ENCODE peak calls at places on chromosomes 13 and 19, in ten cellular contexts. R, D, H, O, P, F, L, W, A and Q are unnamed samples.

GRCh38 chr19:47663911-47664771 is 49.1 kb upstream of the EHD2 start:
- DNase-seq in R (peak; percentile 54), D (peak; percentile 100), H (peak; percentile 99), O (peak; percentile 100), P (peak; percentile 76), F (peak; percentile 100), L (peak; percentile 90), W (no peak), A (peak; percentile 99), Q (peak; percentile 94)

GRCh38 chr13:30639671-30640070 is 22.0 kb downstream of the USPL1 start:
- DNase-seq in R (no peak), D (no peak), H (no peak), O (peak; percentile 59), P (no peak), F (peak; percentile 80), L (no peak), W (peak; percentile 11), A (peak; percentile 36), Q (no peak)

GRCh38 chr13:24253520-24254150 is 55.7 kb upstream of the C1QTNF9 start:
- DNase-seq in R (no peak), D (no peak), H (no peak), O (no peak), P (no peak), F (no peak), L (no peak), W (no peak), A (no peak), Q (no peak)

GRCh38 chr19:532578-533484 is 1.3 kb downstream of the CDC34 start:
- DNase-seq in R (peak; percentile 90), D (peak; percentile 76), H (peak; percentile 59), O (peak; percentile 74), P (peak; percentile 86), F (peak; percentile 73), L (no peak), W (peak; percentile 71), A (peak; percentile 64), Q (no peak)

GRCh38 chr13:78586706-78587105 is 16.6 kb downstream of the POU4F1 start:
- DNase-seq in R (no peak), D (peak; percentile 8), H (no peak), O (no peak), P (no peak), F (no peak), L (no peak), W (peak; percentile 68), A (no peak), Q (no peak)

GRCh38 chr13:84131249-84131648 is 249.0 kb upstream of the SLITRK1 start:
- DNase-seq in R (no peak), D (no peak), H (no peak), O (no peak), P (no peak), F (no peak), L (no peak), W (no peak), A (no peak), Q (no peak)

GRCh38 chr13:81058211-81058915 is 717.4 kb upstream of the SPRY2 start:
- DNase-seq in R (no peak), D (no peak), H (no peak), O (no peak), P (no peak), F (peak; percentile 18), L (no peak), W (no peak), A (no peak), Q (no peak)

GRCh38 chr19:56400485-56400884 is 3.6 kb upstream of the ZNF583 start:
- DNase-seq in R (no peak), D (no peak), H (no peak), O (no peak), P (no peak), F (no peak), L (no peak), W (no peak), A (no peak), Q (no peak)

GRCh38 chr19:3607398-3608078 is 863 bp upstream of the TBXA2R start:
- DNase-seq in R (no peak), D (no peak), H (peak; percentile 44), O (peak; percentile 40), P (no peak), F (peak; percentile 51), L (no peak), W (no peak), A (no peak), Q (no peak)

GRCh38 chr19:38360351-38360750 is 14.0 kb upstream of the PSMD8 start:
- DNase-seq in R (no peak), D (no peak), H (no peak), O (no peak), P (no peak), F (no peak), L (no peak), W (no peak), A (no peak), Q (no peak)

GRCh38 chr19:38359242-38360021 is 14.9 kb upstream of the PSMD8 start:
- DNase-seq in R (no peak), D (no peak), H (no peak), O (no peak), P (no peak), F (no peak), L (no peak), W (no peak), A (no peak), Q (no peak)

GRCh38 chr19:38362076-38362945 is 12.1 kb upstream of the PSMD8 start:
- DNase-seq in R (peak; percentile 85), D (peak; percentile 30), H (peak; percentile 47), O (peak; percentile 37), P (peak; percentile 96), F (peak; percentile 49), L (no peak), W (peak; percentile 81), A (peak; percentile 49), Q (no peak)

GRCh38 chr19:38361633-38362075 is 12.7 kb upstream of the PSMD8 start:
- DNase-seq in R (peak; percentile 78), D (peak; percentile 61), H (peak; percentile 70), O (peak; percentile 52), P (peak; percentile 90), F (peak; percentile 65), L (no peak), W (peak; percentile 89), A (peak; percentile 57), Q (no peak)

DNA sequence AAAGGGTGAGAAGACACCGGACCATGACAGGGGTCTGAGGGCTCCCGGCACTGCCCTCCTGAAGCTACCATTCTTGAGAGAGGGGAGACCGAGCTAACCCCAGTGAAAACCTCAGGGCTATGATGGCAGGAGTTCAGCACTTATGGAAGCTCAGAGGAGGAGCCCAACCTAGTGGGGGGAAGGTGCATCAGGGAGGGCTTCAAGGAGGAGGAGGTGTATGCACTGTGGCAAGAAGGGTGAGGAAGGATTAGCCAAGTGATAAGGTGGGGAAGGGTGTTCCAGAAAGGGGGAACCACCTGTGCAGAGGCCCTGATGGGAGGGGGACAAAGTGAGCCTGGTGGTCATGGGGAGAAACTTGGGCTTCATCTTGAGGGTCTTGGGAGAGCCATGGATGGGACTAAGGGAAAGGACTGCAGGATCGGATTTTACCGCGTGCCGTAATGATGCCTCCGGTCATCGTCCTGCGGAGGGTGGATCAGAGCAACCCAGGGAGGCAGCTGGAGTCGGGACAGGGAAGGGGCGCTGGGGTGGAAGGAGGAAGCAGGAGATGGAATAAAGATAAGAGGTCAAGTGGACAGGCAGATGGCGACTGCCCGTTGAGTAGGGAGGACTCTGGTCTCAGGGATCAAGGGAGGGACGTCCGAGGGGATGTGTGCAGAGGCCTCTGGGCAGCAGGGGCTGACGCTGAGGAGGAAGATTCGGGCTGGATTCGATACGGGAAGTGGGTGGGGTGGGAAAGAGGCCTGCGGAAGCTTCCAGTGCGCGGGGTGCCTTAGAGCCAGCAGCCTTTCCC is 13.3 kb upstream of the PSMD8 start:
- DNase-seq in R (no peak), D (no peak), H (no peak), O (no peak), P (no peak), F (no peak), L (no peak), W (no peak), A (no peak), Q (no peak)
- H3K4me3 ChIP-seq in R (no peak overlapping the region), D (peak overlapping the region; percentile 66), H (peak overlapping the region; percentile 56), O (peak overlapping the region; percentile 53), P (peak overlapping the region; percentile 67), F (peak overlapping the region; percentile 62), L (peak overlapping the region; percentile 50), W (peak overlapping the region; percentile 50), A (peak overlapping the region; percentile 66), Q (peak overlapping the region; percentile 54)

DNA sequence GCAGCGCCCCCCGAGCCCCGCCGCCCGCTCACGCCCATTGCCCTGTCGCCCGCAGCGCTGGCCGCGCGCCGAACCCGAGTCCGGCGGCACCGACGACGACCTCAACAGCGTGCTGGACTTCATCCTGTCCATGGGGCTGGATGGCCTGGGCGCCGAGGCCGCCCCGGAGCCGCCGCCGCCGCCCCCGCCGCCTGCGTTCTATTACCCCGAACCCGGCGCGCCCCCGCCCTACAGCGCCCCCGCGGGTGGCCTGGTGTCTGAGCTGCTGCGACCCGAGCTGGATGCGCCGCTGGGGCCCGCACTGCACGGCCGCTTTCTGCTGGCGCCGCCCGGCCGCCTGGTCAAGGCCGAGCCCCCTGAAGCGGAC is 518 bp downstream of the KLF2 start:
- DNase-seq in R (peak; percentile 47), D (no peak), H (no peak), O (no peak), P (peak; percentile 81), F (no peak), L (no peak), W (no peak), A (no peak), Q (no peak)
- TF ChIP-seq CTCF in R (no peak), D (no peak), H (no peak), O (no peak), P (peak; percentile 18), F (no peak), L (no peak), W (no peak), A (no peak), Q (no peak)

GRCh38 chr13:53160211-53160610 is 131.6 kb downstream of the OLFM4 start:
- DNase-seq in R (no peak), D (no peak), H (no peak), O (no peak), P (no peak), F (no peak), L (no peak), W (no peak), A (no peak), Q (no peak)
- H3K4me3 ChIP-seq in R (no peak overlapping the region), D (no peak overlapping the region), H (no peak overlapping the region), O (no peak overlapping the region), P (no peak overlapping the region), F (no peak overlapping the region), L (no peak overlapping the region), W (no peak overlapping the region), A (no peak overlapping the region), Q (no peak overlapping the region)

GRCh38 chr13:33634526-33635111 is 183.3 kb upstream of the RFC3 start:
- DNase-seq in R (no peak), D (peak; percentile 52), H (no peak), O (no peak), P (no peak), F (peak; percentile 55), L (no peak), W (no peak), A (no peak), Q (no peak)
- TF ChIP-seq CTCF in R (no peak), D (no peak), H (no peak), O (no peak), P (no peak), F (no peak), L (no peak), W (no peak), A (no peak), Q (no peak)

DNA sequence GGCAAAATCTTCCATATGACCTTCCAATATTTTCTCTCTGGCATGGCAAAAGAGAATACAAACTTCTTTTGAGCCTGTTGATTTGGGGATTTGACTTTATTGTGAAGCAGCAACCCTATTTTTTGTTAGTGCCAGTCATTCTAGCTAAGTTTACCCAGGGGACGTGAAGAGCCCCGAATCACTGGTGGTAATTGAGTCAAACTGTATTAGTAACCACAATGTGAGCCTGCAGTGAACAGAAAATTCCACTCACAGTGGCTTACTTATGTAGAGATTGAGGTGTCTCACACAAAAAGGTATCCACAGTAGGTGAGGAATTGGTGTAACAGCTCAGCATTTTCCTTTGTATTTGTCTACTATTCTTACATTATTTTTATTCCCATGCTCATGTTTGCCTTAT is 33.1 kb upstream of the MYCBP2 start:
- DNase-seq in R (no peak), D (no peak), H (no peak), O (no peak), P (no peak), F (no peak), L (no peak), W (no peak), A (no peak), Q (no peak)
- H3K4me3 ChIP-seq in R (no peak overlapping the region), D (no peak overlapping the region), H (no peak overlapping the region), O (no peak overlapping the region), P (no peak overlapping the region), F (no peak overlapping the region), L (no peak overlapping the region), W (no peak overlapping the region), A (no peak overlapping the region), Q (no peak overlapping the region)